ENCODE peak calls at places on chromosomes 6 and 20, in seven cellular contexts. One of them, this sample, is unnamed.

GRCh38 chr6:99492137-99492536 is 23.1 kb downstream of the USP45 start:
- DNase-seq in IMR-90: no peak
- DNase-seq in GM23248: no peak
- DNase-seq in neural progenitor cell: no peak
- DNase-seq in SK-N-SH: no peak
- DNase-seq in PC-3: no peak
- DNase-seq in GM23338: no peak
- DNase-seq in this sample: no peak

GRCh38 chr6:105902401-105903031 is 183.6 kb upstream of the PRDM1 start:
- DNase-seq in IMR-90: peak
- DNase-seq in GM23248: peak
- DNase-seq in neural progenitor cell: peak
- DNase-seq in SK-N-SH: no peak
- DNase-seq in PC-3: no peak
- DNase-seq in GM23338: no peak
- DNase-seq in this sample: no peak

GRCh38 chr20:16595376-16595775 is 22.1 kb upstream of the KIF16B start:
- DNase-seq in IMR-90: no peak
- DNase-seq in GM23248: no peak
- DNase-seq in neural progenitor cell: no peak
- DNase-seq in SK-N-SH: no peak
- DNase-seq in PC-3: no peak
- DNase-seq in GM23338: no peak
- DNase-seq in this sample: no peak

GRCh38 chr6:34562350-34562749 is 6.2 kb upstream of the SPDEF start:
- DNase-seq in IMR-90: no peak
- DNase-seq in GM23248: no peak
- DNase-seq in neural progenitor cell: no peak
- DNase-seq in SK-N-SH: no peak
- DNase-seq in PC-3: no peak
- DNase-seq in GM23338: no peak
- DNase-seq in this sample: no peak

GRCh38 chr20:64133951-64134407 is 26.6 kb upstream of the NPBWR2 start:
- DNase-seq in IMR-90: no peak
- DNase-seq in GM23248: no peak
- DNase-seq in neural progenitor cell: peak
- DNase-seq in SK-N-SH: peak
- DNase-seq in PC-3: no peak
- DNase-seq in GM23338: peak
- DNase-seq in this sample: no peak

GRCh38 chr20:62726716-62727583 is 18.3 kb downstream of the NTSR1 start:
- DNase-seq in IMR-90: no peak
- DNase-seq in GM23248: no peak
- DNase-seq in neural progenitor cell: no peak
- DNase-seq in SK-N-SH: no peak
- DNase-seq in PC-3: no peak
- DNase-seq in GM23338: no peak
- DNase-seq in this sample: no peak

GRCh38 chr6:47788498-47788884 is 6.7 kb downstream of the OPN5 start:
- DNase-seq in IMR-90: no peak
- DNase-seq in GM23248: peak
- DNase-seq in neural progenitor cell: no peak
- DNase-seq in SK-N-SH: no peak
- DNase-seq in PC-3: no peak
- DNase-seq in GM23338: no peak
- DNase-seq in this sample: no peak

GRCh38 chr6:142680308-142680707 is 264.7 kb downstream of the HIVEP2 start:
- DNase-seq in IMR-90: no peak
- DNase-seq in GM23248: peak
- DNase-seq in neural progenitor cell: no peak
- DNase-seq in SK-N-SH: no peak
- DNase-seq in PC-3: peak
- DNase-seq in GM23338: no peak
- DNase-seq in this sample: no peak

GRCh38 chr6:75209432-75209723 is 3.5 kb upstream of the COL12A1 start:
- DNase-seq in IMR-90: no peak
- DNase-seq in GM23248: no peak
- DNase-seq in neural progenitor cell: no peak
- DNase-seq in SK-N-SH: no peak
- DNase-seq in PC-3: no peak
- DNase-seq in GM23338: no peak
- DNase-seq in this sample: no peak

GRCh38 chr20:57056651-57057050 is 209.8 kb downstream of the BMP7 start:
- DNase-seq in IMR-90: no peak
- DNase-seq in GM23248: no peak
- DNase-seq in neural progenitor cell: no peak
- DNase-seq in SK-N-SH: no peak
- DNase-seq in PC-3: peak
- DNase-seq in GM23338: no peak
- DNase-seq in this sample: no peak

GRCh38 chr20:38999217-38999616 is 37.1 kb downstream of the DHX35 start:
- DNase-seq in IMR-90: no peak
- DNase-seq in GM23248: no peak
- DNase-seq in neural progenitor cell: no peak
- DNase-seq in SK-N-SH: no peak
- DNase-seq in PC-3: no peak
- DNase-seq in GM23338: no peak
- DNase-seq in this sample: no peak

GRCh38 chr6:35736982-35737412 is at the start of gene ARMC12:
- DNase-seq in IMR-90: no peak
- DNase-seq in GM23248: no peak
- DNase-seq in neural progenitor cell: no peak
- DNase-seq in SK-N-SH: no peak
- DNase-seq in PC-3: no peak
- DNase-seq in GM23338: no peak
- DNase-seq in this sample: no peak

GRCh38 chr20:31713312-31714049 is 9.2 kb downstream of the BCL2L1 start:
- DNase-seq in IMR-90: peak
- DNase-seq in GM23248: peak
- DNase-seq in neural progenitor cell: no peak
- DNase-seq in SK-N-SH: no peak
- DNase-seq in PC-3: peak
- DNase-seq in GM23338: peak
- DNase-seq in this sample: no peak

GRCh38 chr6:16729183-16729696 is 32.0 kb downstream of the ATXN1 start:
- DNase-seq in IMR-90: peak
- DNase-seq in GM23248: peak
- DNase-seq in neural progenitor cell: no peak
- DNase-seq in SK-N-SH: no peak
- DNase-seq in PC-3: peak
- DNase-seq in GM23338: no peak
- DNase-seq in this sample: no peak

GRCh38 chr6:148888853-148889252 is 142.0 kb downstream of the UST start:
- DNase-seq in IMR-90: peak
- DNase-seq in GM23248: peak
- DNase-seq in neural progenitor cell: no peak
- DNase-seq in SK-N-SH: no peak
- DNase-seq in PC-3: no peak
- DNase-seq in GM23338: no peak
- DNase-seq in this sample: no peak

GRCh38 chr6:1027109-1027794 is 284.6 kb upstream of the FOXQ1 start:
- DNase-seq in IMR-90: peak
- DNase-seq in GM23248: peak
- DNase-seq in neural progenitor cell: no peak
- DNase-seq in SK-N-SH: no peak
- DNase-seq in PC-3: peak
- DNase-seq in GM23338: no peak
- DNase-seq in this sample: no peak

GRCh38 chr6:34810936-34811632 is 19.2 kb downstream of the BLTP3A start:
- DNase-seq in IMR-90: peak
- DNase-seq in GM23248: no peak
- DNase-seq in neural progenitor cell: no peak
- DNase-seq in SK-N-SH: no peak
- DNase-seq in PC-3: peak
- DNase-seq in GM23338: no peak
- DNase-seq in this sample: no peak

GRCh38 chr6:4647414-4648365 is 128.5 kb upstream of the CDYL start:
- DNase-seq in IMR-90: peak
- DNase-seq in GM23248: peak
- DNase-seq in neural progenitor cell: peak
- DNase-seq in SK-N-SH: peak
- DNase-seq in PC-3: peak
- DNase-seq in GM23338: peak
- DNase-seq in this sample: peak

GRCh38 chr6:53984581-53984980 is 126.7 kb upstream of the MLIP start:
- DNase-seq in IMR-90: no peak
- DNase-seq in GM23248: no peak
- DNase-seq in neural progenitor cell: no peak
- DNase-seq in SK-N-SH: no peak
- DNase-seq in PC-3: peak
- DNase-seq in GM23338: no peak
- DNase-seq in this sample: no peak

GRCh38 chr6:106167105-106167814 is 81.1 kb downstream of the PRDM1 start:
- DNase-seq in IMR-90: no peak
- DNase-seq in GM23248: no peak
- DNase-seq in neural progenitor cell: peak
- DNase-seq in SK-N-SH: no peak
- DNase-seq in PC-3: no peak
- DNase-seq in GM23338: no peak
- DNase-seq in this sample: no peak

GRCh38 chr6:151263967-151264366 is 24.2 kb downstream of the AKAP12 start:
- DNase-seq in IMR-90: no peak
- DNase-seq in GM23248: no peak
- DNase-seq in neural progenitor cell: no peak
- DNase-seq in SK-N-SH: no peak
- DNase-seq in PC-3: no peak
- DNase-seq in GM23338: peak
- DNase-seq in this sample: no peak

GRCh38 chr20:58690851-58691250 is 1.7 kb upstream of the NPEPL1 start:
- DNase-seq in IMR-90: peak
- DNase-seq in GM23248: peak
- DNase-seq in neural progenitor cell: no peak
- DNase-seq in SK-N-SH: no peak
- DNase-seq in PC-3: no peak
- DNase-seq in GM23338: no peak
- DNase-seq in this sample: no peak

GRCh38 chr6:12941422-12941821 is 224.9 kb downstream of the PHACTR1 start:
- DNase-seq in IMR-90: no peak
- DNase-seq in GM23248: peak
- DNase-seq in neural progenitor cell: no peak
- DNase-seq in SK-N-SH: no peak
- DNase-seq in PC-3: no peak
- DNase-seq in GM23338: no peak
- DNase-seq in this sample: no peak

GRCh38 chr6:579339-579738 is 77.6 kb downstream of the HUS1B start:
- DNase-seq in IMR-90: peak
- DNase-seq in GM23248: peak
- DNase-seq in neural progenitor cell: no peak
- DNase-seq in SK-N-SH: peak
- DNase-seq in PC-3: peak
- DNase-seq in GM23338: no peak
- DNase-seq in this sample: no peak

GRCh38 chr6:89323461-89324098 is 8.5 kb upstream of the GABRR2 start:
- DNase-seq in IMR-90: peak
- DNase-seq in GM23248: peak
- DNase-seq in neural progenitor cell: no peak
- DNase-seq in SK-N-SH: no peak
- DNase-seq in PC-3: no peak
- DNase-seq in GM23338: peak
- DNase-seq in this sample: no peak

GRCh38 chr20:46984391-46984790 is 89.7 kb downstream of the EYA2 start:
- DNase-seq in IMR-90: peak
- DNase-seq in GM23248: peak
- DNase-seq in neural progenitor cell: no peak
- DNase-seq in SK-N-SH: no peak
- DNase-seq in PC-3: peak
- DNase-seq in GM23338: no peak
- DNase-seq in this sample: no peak

GRCh38 chr6:45438849-45439406 is 61.2 kb upstream of the SUPT3H start:
- DNase-seq in IMR-90: peak
- DNase-seq in GM23248: peak
- DNase-seq in neural progenitor cell: no peak
- DNase-seq in SK-N-SH: no peak
- DNase-seq in PC-3: peak
- DNase-seq in GM23338: no peak
- DNase-seq in this sample: peak

DNA sequence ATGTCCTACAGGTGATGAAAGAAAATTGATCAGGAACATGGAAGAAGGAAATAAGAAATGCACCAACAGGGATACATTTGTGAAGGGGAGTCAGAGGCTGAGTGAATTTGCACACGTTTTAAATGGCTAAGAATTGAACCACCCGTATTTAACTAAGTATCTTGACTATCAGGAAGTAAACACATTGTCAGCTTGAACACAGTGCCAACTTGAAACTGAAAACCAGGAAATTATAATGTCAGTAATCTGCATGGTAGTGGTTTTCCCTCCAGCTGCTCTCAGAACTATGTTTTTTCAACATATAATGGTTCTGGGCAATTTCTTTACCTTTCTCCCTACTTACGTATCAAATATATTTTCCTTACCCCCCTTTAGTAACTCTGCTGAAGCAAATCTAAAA is 366.5 kb upstream of the POU3F2 start:
- DNase-seq in IMR-90: no peak
- DNase-seq in GM23248: no peak
- DNase-seq in neural progenitor cell: no peak
- DNase-seq in SK-N-SH: no peak
- DNase-seq in PC-3: no peak
- DNase-seq in GM23338: no peak
- DNase-seq in this sample: no peak
- H3K4me2 ChIP-seq in IMR-90: no peak
- H3K4me2 ChIP-seq in GM23248: no peak
- H3K4me2 ChIP-seq in neural progenitor cell: no peak
- H3K4me2 ChIP-seq in SK-N-SH: no peak
- H3K4me2 ChIP-seq in PC-3: no peak
- H3K4me2 ChIP-seq in GM23338: no peak
- H3K4me2 ChIP-seq in this sample: no peak

DNA sequence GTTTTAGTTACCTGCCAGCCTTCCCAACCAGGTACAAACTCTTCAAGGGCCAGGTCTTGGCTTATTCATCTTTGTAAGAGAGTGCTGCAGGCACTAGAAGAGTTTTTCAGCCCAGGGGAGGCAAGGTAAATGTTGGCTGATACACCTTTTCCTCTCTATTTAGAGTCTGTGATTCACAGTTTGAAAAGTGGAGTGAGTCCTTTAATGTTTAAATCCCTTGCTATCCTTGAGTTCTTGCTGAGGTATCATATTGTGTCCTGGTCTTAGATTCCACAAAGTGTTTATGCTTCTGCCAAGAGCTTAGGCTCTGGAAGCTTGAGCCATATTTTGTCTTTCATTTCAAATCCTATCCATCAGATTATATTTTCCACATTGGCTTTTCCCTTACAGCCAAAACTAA is 52.8 kb upstream of the CITED2 start:
- DNase-seq in IMR-90: no peak
- DNase-seq in GM23248: no peak
- DNase-seq in neural progenitor cell: no peak
- DNase-seq in SK-N-SH: no peak
- DNase-seq in PC-3: no peak
- DNase-seq in GM23338: no peak
- DNase-seq in this sample: no peak
- H3K4me2 ChIP-seq in IMR-90: no peak
- H3K4me2 ChIP-seq in GM23248: no peak
- H3K4me2 ChIP-seq in neural progenitor cell: no peak
- H3K4me2 ChIP-seq in SK-N-SH: no peak
- H3K4me2 ChIP-seq in PC-3: no peak
- H3K4me2 ChIP-seq in GM23338: no peak
- H3K4me2 ChIP-seq in this sample: no peak

GRCh38 chr6:24740861-24741260 is 21.9 kb upstream of the C6orf62 start:
- DNase-seq in IMR-90: peak
- DNase-seq in GM23248: peak
- DNase-seq in neural progenitor cell: no peak
- DNase-seq in SK-N-SH: no peak
- DNase-seq in PC-3: peak
- DNase-seq in GM23338: no peak
- DNase-seq in this sample: no peak
- H3K4me2 ChIP-seq in IMR-90: no peak
- H3K4me2 ChIP-seq in GM23248: no peak
- H3K4me2 ChIP-seq in neural progenitor cell: no peak
- H3K4me2 ChIP-seq in SK-N-SH: no peak
- H3K4me2 ChIP-seq in PC-3: no peak
- H3K4me2 ChIP-seq in GM23338: no peak
- H3K4me2 ChIP-seq in this sample: no peak

GRCh38 chr20:1816384-1817381 is 78.5 kb upstream of the SIRPA start:
- DNase-seq in IMR-90: peak
- DNase-seq in GM23248: peak
- DNase-seq in neural progenitor cell: peak
- DNase-seq in SK-N-SH: no peak
- DNase-seq in PC-3: peak
- DNase-seq in GM23338: no peak
- DNase-seq in this sample: peak
- H3K4me2 ChIP-seq in IMR-90: peak
- H3K4me2 ChIP-seq in GM23248: peak
- H3K4me2 ChIP-seq in neural progenitor cell: peak
- H3K4me2 ChIP-seq in SK-N-SH: peak
- H3K4me2 ChIP-seq in PC-3: peak
- H3K4me2 ChIP-seq in GM23338: no peak
- H3K4me2 ChIP-seq in this sample: peak

This sample was measured in DND-41.